ENCODE peak calls at places on chromosome 18, in seven cellular contexts. P, M, I, W, R, C and Z are unnamed samples.
A peak's percentile ranks its signal among the peaks of the same experiment; 100 is the strongest.

GRCh38 chr18:60662491-60662890 is 289.9 kb upstream of the MC4R start:
- DNase-seq in M (no peak), P (no peak), C (no peak), I (no peak), W (no peak), R (no peak), Z (no peak)

GRCh38 chr18:45722899-45723298 is 1.1 kb upstream of the SLC14A1 start:
- DNase-seq in P (peak; percentile 64), W (peak; percentile 85), I (peak; percentile 36), R (peak; percentile 85), M (peak; percentile 42), C (peak; percentile 73), Z (peak; percentile 72)

GRCh38 chr18:13281406-13281805 is 62.8 kb downstream of the LDLRAD4 start:
- DNase-seq in W (no peak), P (no peak), C (no peak), R (no peak), M (no peak), I (no peak), Z (no peak)

GRCh38 chr18:53458944-53459580 is 765.4 kb downstream of the MBD2 start:
- DNase-seq in R (no peak), W (no peak), M (no peak), C (no peak), P (no peak), I (no peak), Z (no peak)

GRCh38 chr18:27843783-27844415 is 333.0 kb downstream of the CDH2 start:
- DNase-seq in R (no peak), P (no peak), I (no peak), W (no peak), C (no peak), M (no peak), Z (no peak)

GRCh38 chr18:74476154-74476553 is 19.0 kb upstream of the DIPK1C start:
- DNase-seq in I (peak; percentile 8), P (no peak), C (no peak), W (no peak), M (no peak), R (no peak), Z (no peak)

GRCh38 chr18:61832858-61833257 is 59.9 kb downstream of the RNF152 start:
- DNase-seq in P (no peak), M (no peak), I (no peak), R (no peak), C (no peak), W (no peak), Z (no peak)

GRCh38 chr18:48066225-48066652 is 135.8 kb upstream of the SMAD2 start:
- DNase-seq in I (no peak), W (no peak), C (no peak), P (no peak), R (no peak), M (no peak), Z (no peak)

GRCh38 chr18:35672897-35673296 is 91.4 kb downstream of the GALNT1 start:
- DNase-seq in P (no peak), I (no peak), W (no peak), M (no peak), C (no peak), R (no peak), Z (no peak)

GRCh38 chr18:62904396-62905285 is 189.3 kb downstream of the PHLPP1 start:
- DNase-seq in M (no peak), C (no peak), R (no peak), W (no peak), I (peak; percentile 60), P (no peak), Z (no peak)

GRCh38 chr18:39752351-39752750 is 2186.8 kb upstream of the CELF4 start:
- DNase-seq in W (no peak), C (no peak), R (no peak), M (no peak), I (peak; percentile 75), P (no peak), Z (no peak)

GRCh38 chr18:48801728-48802542 is 148.8 kb downstream of the SMAD7 start:
- DNase-seq in W (no peak), P (no peak), M (no peak), C (no peak), R (peak; percentile 25), I (no peak), Z (no peak)

GRCh38 chr18:36888778-36889177 is 59.9 kb downstream of the KIAA1328 start:
- DNase-seq in R (no peak), I (no peak), C (no peak), M (no peak), W (no peak), P (no peak), Z (no peak)

GRCh38 chr18:8400825-8401224 is 208.4 kb upstream of the RAB12 start:
- DNase-seq in R (no peak), C (no peak), P (no peak), W (no peak), M (no peak), I (no peak), Z (no peak)

GRCh38 chr18:36095936-36096519 is 28.7 kb upstream of the RPRD1A start:
- DNase-seq in I (peak; percentile 64), P (peak; percentile 6), W (no peak), C (peak; percentile 49), R (no peak), M (no peak), Z (peak; percentile 13)

GRCh38 chr18:23169683-23170082 is 34.4 kb downstream of the CABLES1 start:
- DNase-seq in R (no peak), I (no peak), P (no peak), W (no peak), C (no peak), M (no peak), Z (no peak)